ENCODE peak calls at places on chromosomes 1 and 21, in four cellular contexts. S is activated naive CD4-positive, alpha-beta T cell; E is ELR; D is GM23248. A is an unnamed sample.

GRCh38 chr1:47629201-47629600 is 191.4 kb downstream of the FOXD2 start:
- DNase-seq in S (no peak), E (no peak), D (no peak), A (no peak)

GRCh38 chr1:178238722-178239510 is 145.0 kb downstream of the RASAL2 start:
- DNase-seq in S (no peak), E (peak), D (peak), A (peak)

GRCh38 chr1:98110674-98111073 is 189.8 kb upstream of the DPYD start:
- DNase-seq in S (no peak), E (peak), D (peak), A (peak)

GRCh38 chr1:194300340-194300739 is 1113.9 kb upstream of the B3GALT2 start:
- DNase-seq in S (no peak), E (no peak), D (no peak), A (no peak)

GRCh38 chr1:181508486-181509165 is 25.3 kb downstream of the CACNA1E start:
- DNase-seq in S (no peak), E (peak), D (peak), A (no peak)

GRCh38 chr1:15283500-15283899 is 36.5 kb downstream of the FHAD1 start:
- DNase-seq in S (no peak), E (peak), D (peak), A (no peak)

GRCh38 chr1:45340816-45341215 is 576 bp upstream of the MUTYH start:
- DNase-seq in S (no peak), E (peak), D (peak), A (no peak)

GRCh38 chr1:63322248-63322943 is at the start of gene FOXD3:
- DNase-seq in S (peak), E (peak), D (peak), A (no peak)

GRCh38 chr1:201702936-201703335 is 126.0 kb upstream of the IPO9 start:
- DNase-seq in S (no peak), E (peak), D (peak), A (peak)

GRCh38 chr1:235766794-235767285 is 99.9 kb downstream of the LYST start:
- DNase-seq in S (no peak), E (no peak), D (no peak), A (no peak)

GRCh38 chr1:21869620-21870121 is 57.6 kb downstream of the LDLRAD2 start:
- DNase-seq in S (no peak), E (peak), D (peak), A (peak)

GRCh38 chr1:234262754-234263105 is 110.5 kb upstream of the COA6 start:
- DNase-seq in S (no peak), E (peak), D (peak), A (no peak)

GRCh38 chr1:226598455-226598849 is 49.9 kb downstream of the STUM start:
- DNase-seq in S (no peak), E (peak), D (no peak), A (no peak)

GRCh38 chr1:172394167-172394751 is 26.2 kb upstream of the C1orf105 start:
- DNase-seq in S (peak), E (no peak), D (peak), A (no peak)

GRCh38 chr1:239616686-239617085 is 230.3 kb downstream of the CHRM3 start:
- DNase-seq in S (no peak), E (peak), D (no peak), A (no peak)

GRCh38 chr1:225378880-225379279 is 49.0 kb downstream of the LBR start:
- DNase-seq in S (no peak), E (peak), D (peak), A (no peak)

GRCh38 chr1:89781494-89782126 is 39.2 kb upstream of the LRRC8D start:
- DNase-seq in S (peak), E (no peak), D (no peak), A (no peak)

GRCh38 chr1:201696217-201696761 is 132.7 kb upstream of the IPO9 start:
- DNase-seq in S (no peak), E (peak), D (peak), A (peak)

GRCh38 chr1:112701227-112702066 is 5.5 kb downstream of the RHOC start:
- DNase-seq in S (no peak), E (no peak), D (no peak), A (no peak)

GRCh38 chr1:37083551-37084119 is 49.3 kb upstream of the GRIK3 start:
- DNase-seq in S (no peak), E (no peak), D (no peak), A (no peak)

GRCh38 chr1:225766967-225767413 is 10.6 kb upstream of the SRP9 start:
- DNase-seq in S (no peak), E (peak), D (peak), A (peak)

GRCh38 chr1:38787041-38787440 is 72.5 kb downstream of the RRAGC start:
- DNase-seq in S (no peak), E (no peak), D (no peak), A (no peak)

GRCh38 chr21:38267136-38267535 is 10.3 kb downstream of the KCNJ15 start:
- DNase-seq in S (no peak), E (peak), D (peak), A (no peak)

GRCh38 chr1:6355621-6356020 is 37.9 kb downstream of the ACOT7 start:
- DNase-seq in S (no peak), E (no peak), D (no peak), A (no peak)

GRCh38 chr21:31667141-31667540 is 7.6 kb downstream of the SOD1 start:
- DNase-seq in S (no peak), E (no peak), D (no peak), A (no peak)

GRCh38 chr1:23578997-23579363 is 19.7 kb upstream of the ID3 start:
- DNase-seq in S (no peak), E (no peak), D (no peak), A (no peak)

GRCh38 chr1:106049595-106049994 is 1006.9 kb upstream of the PRMT6 start:
- DNase-seq in S (no peak), E (no peak), D (no peak), A (no peak)

GRCh38 chr1:19430121-19431068 is 54.9 kb downstream of the CAPZB start:
- DNase-seq in S (no peak), E (peak), D (peak), A (no peak)

GRCh38 chr1:167054531-167054930 is 35.6 kb downstream of the GPA33 start:
- DNase-seq in S (no peak), E (peak), D (no peak), A (no peak)

GRCh38 chr1:47805020-47805419 is 192.2 kb downstream of the TRABD2B start:
- DNase-seq in S (no peak), E (no peak), D (no peak), A (no peak)

GRCh38 chr21:36710729-36711048 is 11.8 kb downstream of the SIM2 start:
- DNase-seq in S (no peak), E (no peak), D (no peak), A (no peak)

GRCh38 chr1:94463765-94464330 is 45.7 kb downstream of the ABCD3 start:
- DNase-seq in S (no peak), E (peak), D (peak), A (peak)

GRCh38 chr1:151815716-151816327 is 10.6 kb upstream of the LINGO4 start:
- DNase-seq in S (peak), E (no peak), D (no peak), A (no peak)

GRCh38 chr1:143699115-143699514 is 272.7 kb downstream of the FAM72C start:
- DNase-seq in S (no peak), E (no peak), D (no peak), A (no peak)

GRCh38 chr1:156502749-156503671 is 2.4 kb upstream of the MEF2D start:
- DNase-seq in S (no peak), E (peak), D (peak), A (peak)